ENCODE peak calls at places on chromosomes 2 and 18, in six cellular contexts. E is activated CD8-positive, alpha-beta memory T cell treated with anti-CD3 and anti-CD28 coated beads, Interleukin-2, amount 50 U/mL, for 48 hours; X is stimulated activated CD8-positive, alpha-beta memory T cell treated with anti-CD3 and anti-CD28 coated beads, Interleukin-2, amount 100 ng/mL, for 48 hours; L is A549; B is CD4-positive, alpha-beta memory T cell; A is fibroblast of mammary gland. S is an unnamed sample.

GRCh38 chr2:72427022-72427861 is 279.6 kb upstream of the CYP26B1 start:
- DNase-seq in E (no peak), X (no peak), L (no peak), B (no peak), A (no peak), S (no peak)

GRCh38 chr2:103875111-103875510 is 978.8 kb upstream of the POU3F3 start:
- DNase-seq in E (no peak), X (no peak), L (no peak), B (no peak), A (no peak), S (no peak)

GRCh38 chr2:171522057-171522803 is at the start of gene CYBRD1:
- DNase-seq in E (peak), X (peak), L (peak), B (no peak), A (peak), S (peak)

GRCh38 chr2:69915050-69915945 is at the start of gene MXD1:
- DNase-seq in E (no peak), X (no peak), L (no peak), B (no peak), A (no peak), S (no peak)

GRCh38 chr2:70958759-70959158 is 19.7 kb upstream of the ANKRD53 start:
- DNase-seq in E (no peak), X (no peak), L (no peak), B (no peak), A (no peak), S (no peak)

GRCh38 chr2:88950010-88950409 is 258.5 kb downstream of the RPIA start:
- DNase-seq in E (no peak), X (no peak), L (peak), B (no peak), A (peak), S (no peak)

GRCh38 chr2:240407090-240407489 is 28.4 kb upstream of the GPC1 start:
- DNase-seq in E (no peak), X (no peak), L (no peak), B (no peak), A (no peak), S (peak)

GRCh38 chr18:67672142-67672541 is 155.6 kb upstream of the DSEL start:
- DNase-seq in E (no peak), X (no peak), L (no peak), B (no peak), A (peak), S (no peak)

GRCh38 chr2:127080226-127080940 is 26.6 kb downstream of the BIN1 start:
- DNase-seq in E (peak), X (no peak), L (no peak), B (peak), A (no peak), S (no peak)

GRCh38 chr2:232898592-232899541 is 28.8 kb downstream of the SNORC start:
- DNase-seq in E (peak), X (no peak), L (peak), B (no peak), A (peak), S (no peak)

GRCh38 chr2:72141881-72142742 is 5.5 kb downstream of the CYP26B1 start:
- DNase-seq in E (peak), X (no peak), L (no peak), B (no peak), A (no peak), S (peak)

GRCh38 chr2:48471048-48471474 is 58.9 kb upstream of the STON1 start:
- DNase-seq in E (no peak), X (no peak), L (peak), B (no peak), A (peak), S (no peak)

GRCh38 chr18:72652990-72653593 is 109.0 kb upstream of the CBLN2 start:
- DNase-seq in E (no peak), X (peak), L (peak), B (no peak), A (peak), S (no peak)

GRCh38 chr2:105397959-105398521 is 811 bp downstream of the FHL2 start:
- DNase-seq in E (no peak), X (no peak), L (no peak), B (no peak), A (no peak), S (no peak)

GRCh38 chr2:165573534-165574461 is 104.3 kb downstream of the CSRNP3 start:
- DNase-seq in E (no peak), X (no peak), L (peak), B (no peak), A (peak), S (peak)

GRCh38 chr18:26989842-26990241 is 124.3 kb upstream of the AQP4 start:
- DNase-seq in E (no peak), X (no peak), L (no peak), B (no peak), A (no peak), S (no peak)

GRCh38 chr2:45031028-45031427 is 21.8 kb upstream of the SIX2 start:
- DNase-seq in E (no peak), X (no peak), L (no peak), B (no peak), A (no peak), S (no peak)

GRCh38 chr2:12828932-12829331 is 112.2 kb downstream of the TRIB2 start:
- DNase-seq in E (no peak), X (no peak), L (no peak), B (no peak), A (no peak), S (no peak)